ENCODE peak calls at places on chromosomes 4 and X, in nine cellular contexts. One of them, this sample, is unnamed. For H3K4me1, the result is how much of the 10 kb centered on the place peaks cover.

GRCh38 chr4:185183622-185184281 is 20.0 kb downstream of the CFAP97 start:
- DNase-seq in CD8-positive, alpha-beta memory T cell: peak
- DNase-seq in mesenchymal stem cell: peak
- DNase-seq in astrocyte: peak
- DNase-seq in upper lobe of left lung: peak
- DNase-seq in lower lobe of right lung: peak
- DNase-seq in IMR-90: peak
- DNase-seq in heart right ventricle: peak
- DNase-seq in tibial artery: peak
- DNase-seq in this sample: peak

GRCh38 chrX:130682990-130683389 is 220.0 kb downstream of the ENOX2 start:
- DNase-seq in CD8-positive, alpha-beta memory T cell: no peak
- DNase-seq in mesenchymal stem cell: peak
- DNase-seq in astrocyte: peak
- DNase-seq in upper lobe of left lung: no peak
- DNase-seq in lower lobe of right lung: no peak
- DNase-seq in IMR-90: peak
- DNase-seq in heart right ventricle: no peak
- DNase-seq in tibial artery: no peak
- DNase-seq in this sample: no peak

GRCh38 chrX:3545901-3546300 is 167.5 kb downstream of the PRKX start:
- DNase-seq in CD8-positive, alpha-beta memory T cell: no peak
- DNase-seq in mesenchymal stem cell: no peak
- DNase-seq in astrocyte: no peak
- DNase-seq in upper lobe of left lung: no peak
- DNase-seq in lower lobe of right lung: no peak
- DNase-seq in IMR-90: no peak
- DNase-seq in heart right ventricle: no peak
- DNase-seq in tibial artery: no peak
- DNase-seq in this sample: no peak

GRCh38 chr4:93317046-93317445 is 511.5 kb upstream of the ATOH1 start:
- DNase-seq in CD8-positive, alpha-beta memory T cell: no peak
- DNase-seq in mesenchymal stem cell: no peak
- DNase-seq in astrocyte: no peak
- DNase-seq in upper lobe of left lung: no peak
- DNase-seq in lower lobe of right lung: no peak
- DNase-seq in IMR-90: no peak
- DNase-seq in heart right ventricle: no peak
- DNase-seq in tibial artery: no peak
- DNase-seq in this sample: no peak

GRCh38 chrX:25014366-25014838 is 1.4 kb downstream of the ARX start:
- DNase-seq in CD8-positive, alpha-beta memory T cell: no peak
- DNase-seq in mesenchymal stem cell: no peak
- DNase-seq in astrocyte: no peak
- DNase-seq in upper lobe of left lung: no peak
- DNase-seq in lower lobe of right lung: no peak
- DNase-seq in IMR-90: no peak
- DNase-seq in heart right ventricle: no peak
- DNase-seq in tibial artery: no peak
- DNase-seq in this sample: no peak

GRCh38 chrX:2627272-2627867 is 63.7 kb upstream of the CD99 start:
- DNase-seq in CD8-positive, alpha-beta memory T cell: no peak
- DNase-seq in mesenchymal stem cell: peak
- DNase-seq in astrocyte: peak
- DNase-seq in upper lobe of left lung: no peak
- DNase-seq in lower lobe of right lung: no peak
- DNase-seq in IMR-90: peak
- DNase-seq in heart right ventricle: no peak
- DNase-seq in tibial artery: peak
- DNase-seq in this sample: no peak

GRCh38 chr4:138063581-138063980 is 178.6 kb downstream of the SLC7A11 start:
- DNase-seq in CD8-positive, alpha-beta memory T cell: no peak
- DNase-seq in mesenchymal stem cell: no peak
- DNase-seq in astrocyte: no peak
- DNase-seq in upper lobe of left lung: no peak
- DNase-seq in lower lobe of right lung: no peak
- DNase-seq in IMR-90: no peak
- DNase-seq in heart right ventricle: no peak
- DNase-seq in tibial artery: no peak
- DNase-seq in this sample: no peak

GRCh38 chr4:140326395-140326993 is 47.0 kb upstream of the SCOC start:
- DNase-seq in CD8-positive, alpha-beta memory T cell: no peak
- DNase-seq in mesenchymal stem cell: peak
- DNase-seq in astrocyte: peak
- DNase-seq in upper lobe of left lung: no peak
- DNase-seq in lower lobe of right lung: no peak
- DNase-seq in IMR-90: peak
- DNase-seq in heart right ventricle: no peak
- DNase-seq in tibial artery: no peak
- DNase-seq in this sample: no peak

GRCh38 chr4:137768196-137768595 is 235.9 kb upstream of the PCDH18 start:
- DNase-seq in CD8-positive, alpha-beta memory T cell: no peak
- DNase-seq in mesenchymal stem cell: peak
- DNase-seq in astrocyte: no peak
- DNase-seq in upper lobe of left lung: no peak
- DNase-seq in lower lobe of right lung: no peak
- DNase-seq in IMR-90: peak
- DNase-seq in heart right ventricle: no peak
- DNase-seq in tibial artery: no peak
- DNase-seq in this sample: no peak

GRCh38 chrX:40573763-40574162 is 7.0 kb upstream of the ATP6AP2 start:
- DNase-seq in CD8-positive, alpha-beta memory T cell: peak
- DNase-seq in mesenchymal stem cell: peak
- DNase-seq in astrocyte: no peak
- DNase-seq in upper lobe of left lung: no peak
- DNase-seq in lower lobe of right lung: no peak
- DNase-seq in IMR-90: peak
- DNase-seq in heart right ventricle: no peak
- DNase-seq in tibial artery: no peak
- DNase-seq in this sample: no peak

GRCh38 chrX:119398587-119398973 is 556 bp upstream of the SLC25A43 start:
- DNase-seq in CD8-positive, alpha-beta memory T cell: no peak
- DNase-seq in mesenchymal stem cell: peak
- DNase-seq in astrocyte: no peak
- DNase-seq in upper lobe of left lung: no peak
- DNase-seq in lower lobe of right lung: no peak
- DNase-seq in IMR-90: no peak
- DNase-seq in heart right ventricle: no peak
- DNase-seq in tibial artery: no peak
- DNase-seq in this sample: no peak

GRCh38 chrX:55107262-55107661 is 18.4 kb downstream of the PAGE2 start:
- DNase-seq in CD8-positive, alpha-beta memory T cell: no peak
- DNase-seq in mesenchymal stem cell: no peak
- DNase-seq in astrocyte: no peak
- DNase-seq in upper lobe of left lung: no peak
- DNase-seq in lower lobe of right lung: no peak
- DNase-seq in IMR-90: no peak
- DNase-seq in heart right ventricle: no peak
- DNase-seq in tibial artery: no peak
- DNase-seq in this sample: no peak

GRCh38 chr4:72365981-72366380 is 203.0 kb downstream of the ADAMTS3 start:
- DNase-seq in CD8-positive, alpha-beta memory T cell: no peak
- DNase-seq in mesenchymal stem cell: no peak
- DNase-seq in astrocyte: no peak
- DNase-seq in upper lobe of left lung: no peak
- DNase-seq in lower lobe of right lung: no peak
- DNase-seq in IMR-90: no peak
- DNase-seq in heart right ventricle: no peak
- DNase-seq in tibial artery: no peak
- DNase-seq in this sample: no peak

GRCh38 chr4:173531085-173531965 is 1.3 kb upstream of the HAND2 start:
- DNase-seq in CD8-positive, alpha-beta memory T cell: no peak
- DNase-seq in mesenchymal stem cell: peak
- DNase-seq in astrocyte: no peak
- DNase-seq in upper lobe of left lung: no peak
- DNase-seq in lower lobe of right lung: no peak
- DNase-seq in IMR-90: no peak
- DNase-seq in heart right ventricle: peak
- DNase-seq in tibial artery: no peak
- DNase-seq in this sample: no peak

GRCh38 chr4:44446801-44447562 is 1.6 kb downstream of the KCTD8 start:
- DNase-seq in CD8-positive, alpha-beta memory T cell: no peak
- DNase-seq in mesenchymal stem cell: no peak
- DNase-seq in astrocyte: no peak
- DNase-seq in upper lobe of left lung: no peak
- DNase-seq in lower lobe of right lung: no peak
- DNase-seq in IMR-90: no peak
- DNase-seq in heart right ventricle: no peak
- DNase-seq in tibial artery: no peak
- DNase-seq in this sample: peak

DNA sequence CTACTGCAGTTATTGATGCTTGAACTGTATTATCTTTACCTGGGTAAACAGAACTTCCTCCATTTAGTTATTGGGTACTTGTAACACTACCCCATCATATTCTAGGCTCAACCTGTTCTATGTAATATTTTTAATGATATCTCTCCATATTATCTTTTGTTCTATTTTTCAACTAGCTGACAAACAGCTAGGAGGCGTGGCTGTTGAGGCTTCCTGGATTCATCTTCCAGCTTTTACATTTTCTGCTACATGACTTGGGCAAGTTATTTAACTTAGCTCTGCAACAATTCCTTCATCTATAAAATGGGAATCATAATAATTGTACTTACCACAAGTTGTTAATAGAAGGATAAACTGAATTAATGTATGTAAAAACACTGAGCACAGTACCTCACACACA is 349.3 kb downstream of the PTTG2 start:
- DNase-seq in CD8-positive, alpha-beta memory T cell: no peak
- DNase-seq in mesenchymal stem cell: no peak
- DNase-seq in astrocyte: no peak
- DNase-seq in upper lobe of left lung: no peak
- DNase-seq in lower lobe of right lung: no peak
- DNase-seq in IMR-90: no peak
- DNase-seq in heart right ventricle: no peak
- DNase-seq in tibial artery: no peak
- DNase-seq in this sample: no peak
- H3K4me1 ChIP-seq in CD8-positive, alpha-beta memory T cell: under half
- H3K4me1 ChIP-seq in mesenchymal stem cell: under half
- H3K4me1 ChIP-seq in astrocyte: under half
- H3K4me1 ChIP-seq in upper lobe of left lung: under half
- H3K4me1 ChIP-seq in lower lobe of right lung: under half
- H3K4me1 ChIP-seq in IMR-90: under half
- H3K4me1 ChIP-seq in heart right ventricle: under half
- H3K4me1 ChIP-seq in tibial artery: under half
- H3K4me1 ChIP-seq in this sample: under half

DNA sequence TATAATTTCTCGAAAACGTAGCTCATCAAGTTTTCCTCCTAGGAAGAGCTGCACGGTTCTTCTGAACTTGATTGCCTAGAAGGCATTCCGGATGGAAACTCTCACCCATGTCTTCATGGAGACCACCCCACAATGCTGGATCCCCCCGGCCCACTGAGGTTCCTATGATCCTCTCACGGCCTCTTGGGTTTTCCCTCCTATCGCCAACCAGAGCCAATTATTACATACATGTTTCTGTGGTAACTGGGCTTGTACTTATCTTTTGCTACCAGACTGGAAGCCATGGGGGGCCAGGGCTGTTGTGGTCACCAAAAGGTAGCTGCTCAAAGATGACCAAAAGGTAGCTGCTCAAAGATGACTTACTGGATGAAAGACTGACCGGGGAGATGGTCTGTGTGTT is 131.5 kb downstream of the AFAP1 start:
- DNase-seq in CD8-positive, alpha-beta memory T cell: no peak
- DNase-seq in mesenchymal stem cell: no peak
- DNase-seq in astrocyte: no peak
- DNase-seq in upper lobe of left lung: no peak
- DNase-seq in lower lobe of right lung: no peak
- DNase-seq in IMR-90: no peak
- DNase-seq in heart right ventricle: no peak
- DNase-seq in tibial artery: no peak
- DNase-seq in this sample: no peak
- H3K4me1 ChIP-seq in CD8-positive, alpha-beta memory T cell: under half
- H3K4me1 ChIP-seq in mesenchymal stem cell: half or more
- H3K4me1 ChIP-seq in astrocyte: under half
- H3K4me1 ChIP-seq in upper lobe of left lung: under half
- H3K4me1 ChIP-seq in lower lobe of right lung: half or more
- H3K4me1 ChIP-seq in IMR-90: half or more
- H3K4me1 ChIP-seq in heart right ventricle: half or more
- H3K4me1 ChIP-seq in tibial artery: under half
- H3K4me1 ChIP-seq in this sample: under half

GRCh38 chr4:82268826-82269193 is 105.0 kb downstream of the HNRNPD start:
- DNase-seq in CD8-positive, alpha-beta memory T cell: no peak
- DNase-seq in mesenchymal stem cell: no peak
- DNase-seq in astrocyte: no peak
- DNase-seq in upper lobe of left lung: no peak
- DNase-seq in lower lobe of right lung: no peak
- DNase-seq in IMR-90: no peak
- DNase-seq in heart right ventricle: no peak
- DNase-seq in tibial artery: no peak
- DNase-seq in this sample: no peak
- H3K4me1 ChIP-seq in CD8-positive, alpha-beta memory T cell: under half
- H3K4me1 ChIP-seq in mesenchymal stem cell: under half
- H3K4me1 ChIP-seq in astrocyte: under half
- H3K4me1 ChIP-seq in upper lobe of left lung: under half
- H3K4me1 ChIP-seq in lower lobe of right lung: under half
- H3K4me1 ChIP-seq in IMR-90: under half
- H3K4me1 ChIP-seq in heart right ventricle: under half
- H3K4me1 ChIP-seq in tibial artery: under half
- H3K4me1 ChIP-seq in this sample: under half

DNA sequence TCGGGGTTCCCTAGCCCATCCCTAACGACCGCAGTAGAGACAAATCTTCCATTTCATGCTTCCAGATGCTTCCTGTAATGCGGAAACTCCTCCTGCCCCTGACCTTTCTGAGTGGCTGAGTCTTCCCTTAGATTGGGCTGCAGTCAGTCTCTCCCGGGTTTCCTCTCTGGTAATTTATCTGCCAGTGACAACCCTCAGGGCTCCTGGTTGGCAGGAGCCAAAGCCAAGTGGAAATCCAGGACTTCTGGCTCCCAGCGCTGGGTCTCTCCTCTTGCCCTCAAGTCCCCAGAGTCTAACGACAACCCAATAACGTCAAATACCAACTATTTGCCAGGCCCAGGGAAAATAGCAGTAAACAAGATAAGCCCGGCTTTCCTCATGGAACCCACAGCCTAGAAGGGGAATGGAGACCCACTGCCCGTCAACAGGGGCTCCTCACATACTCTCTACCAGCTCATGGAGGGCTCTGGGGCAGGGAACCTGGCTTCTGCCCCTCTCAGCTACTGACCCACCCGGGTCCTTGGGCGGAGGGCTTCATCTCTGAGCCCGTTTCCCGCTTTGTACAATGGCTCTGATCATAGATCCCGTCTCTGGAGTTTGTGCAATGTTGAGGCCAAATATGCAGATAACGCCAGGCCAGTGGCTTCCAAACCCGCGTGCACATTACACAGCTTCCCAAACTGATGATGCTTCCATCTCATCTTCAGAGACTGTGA is 1.1 kb upstream of the TBC1D14 start:
- DNase-seq in CD8-positive, alpha-beta memory T cell: no peak
- DNase-seq in mesenchymal stem cell: peak
- DNase-seq in astrocyte: peak
- DNase-seq in upper lobe of left lung: no peak
- DNase-seq in lower lobe of right lung: no peak
- DNase-seq in IMR-90: peak
- DNase-seq in heart right ventricle: no peak
- DNase-seq in tibial artery: no peak
- DNase-seq in this sample: no peak
- H3K4me1 ChIP-seq in CD8-positive, alpha-beta memory T cell: half or more
- H3K4me1 ChIP-seq in mesenchymal stem cell: under half
- H3K4me1 ChIP-seq in astrocyte: under half
- H3K4me1 ChIP-seq in upper lobe of left lung: under half
- H3K4me1 ChIP-seq in lower lobe of right lung: under half
- H3K4me1 ChIP-seq in IMR-90: under half
- H3K4me1 ChIP-seq in heart right ventricle: under half
- H3K4me1 ChIP-seq in tibial artery: under half
- H3K4me1 ChIP-seq in this sample: under half